ENCODE peak calls at places on chromosomes 2 and 18, in ten cellular contexts. J is pancreas, D is A549, U is breast epithelium, E is uterus, S is thoracic aorta, A is neural progenitor cell, M is heart right ventricle, Q is AG04450, Y is lung. X is an unnamed sample. For H3K9me3, the result is how much of the 10 kb centered on the place peaks cover.

GRCh38 chr2:71269511-71270090 is 42.7 kb upstream of the PAIP2B start:
- DNase-seq in E (no peak), D (no peak), J (no peak), M (no peak), S (no peak), U (no peak), Y (no peak), Q (no peak), A (no peak), X (no peak)

GRCh38 chr18:245282-245847 is 22.5 kb downstream of the THOC1 start:
- DNase-seq in E (no peak), A (no peak), S (no peak), Q (no peak), U (no peak), M (no peak), J (no peak), Y (no peak), D (no peak), X (no peak)

GRCh38 chr2:95329891-95330822 is 33.0 kb downstream of the KCNIP3 start:
- DNase-seq in E (no peak), Q (no peak), U (peak), Y (no peak), S (no peak), M (peak), A (no peak), D (no peak), J (no peak), X (no peak)

GRCh38 chr18:23967321-23968089 is 47.0 kb upstream of the TTC39C start:
- DNase-seq in Y (no peak), Q (no peak), S (no peak), A (no peak), M (no peak), J (no peak), E (no peak), D (no peak), U (no peak), X (no peak)

GRCh38 chr2:95026471-95027368 is 1.2 kb downstream of the MAL start:
- DNase-seq in J (no peak), A (no peak), D (no peak), E (no peak), Q (no peak), Y (no peak), M (no peak), S (no peak), U (no peak), X (no peak)

GRCh38 chr18:11871501-11871900 is 20.3 kb downstream of the CHMP1B start:
- DNase-seq in E (no peak), A (no peak), U (no peak), D (no peak), Y (no peak), J (no peak), Q (no peak), M (no peak), S (no peak), X (no peak)

GRCh38 chr18:9466911-9467310 is 8.4 kb upstream of the RALBP1 start:
- DNase-seq in D (no peak), A (no peak), Q (no peak), Y (no peak), S (no peak), E (no peak), M (no peak), J (no peak), U (no peak), X (no peak)

GRCh38 chr2:173130521-173131467 is 55.1 kb downstream of the MAP3K20 start:
- DNase-seq in A (no peak), E (no peak), M (no peak), Y (no peak), S (no peak), J (no peak), Q (no peak), U (no peak), D (no peak), X (no peak)

GRCh38 chr2:85540131-85540587 is 1.2 kb downstream of the MAT2A start:
- DNase-seq in Y (no peak), S (no peak), Q (no peak), J (no peak), D (peak), A (no peak), M (no peak), E (no peak), U (no peak), X (no peak)

GRCh38 chr2:102100371-102101096 is 42.0 kb upstream of the IL1R1 start:
- DNase-seq in A (no peak), J (no peak), Y (no peak), D (peak), S (no peak), Q (no peak), M (no peak), U (no peak), E (no peak), X (no peak)

GRCh38 chr2:143157001-143157798 is 28.0 kb downstream of the ARHGAP15 start:
- DNase-seq in Y (no peak), M (no peak), Q (no peak), E (no peak), J (no peak), D (no peak), S (no peak), U (no peak), A (no peak), X (no peak)

GRCh38 chr2:121520641-121520994 is 10.1 kb upstream of the RNU4ATAC start:
- DNase-seq in S (no peak), Y (no peak), D (no peak), U (no peak), J (no peak), A (peak), Q (no peak), M (no peak), E (no peak), X (no peak)

GRCh38 chr2:27281855-27282559 is at the start of gene TRIM54:
- DNase-seq in Q (no peak), E (no peak), D (no peak), Y (no peak), J (no peak), U (no peak), S (no peak), A (no peak), M (no peak), X (peak)

GRCh38 chr18:8011906-8012305 is 444.8 kb downstream of the PTPRM start:
- DNase-seq in U (no peak), Y (no peak), M (no peak), E (no peak), A (peak), J (no peak), Q (no peak), D (no peak), S (no peak), X (no peak)

GRCh38 chr2:40545645-40546044 is 93.8 kb upstream of the SLC8A1 start:
- DNase-seq in D (no peak), E (no peak), J (no peak), S (no peak), A (no peak), U (no peak), Q (no peak), M (no peak), Y (no peak), X (no peak)

GRCh38 chr2:150526006-150526405 is 38.5 kb upstream of the RND3 start:
- DNase-seq in A (no peak), D (no peak), Y (no peak), U (no peak), M (no peak), E (no peak), J (no peak), S (no peak), Q (no peak), X (no peak)

GRCh38 chr18:78642561-78643398 is 336.8 kb upstream of the SALL3 start:
- DNase-seq in J (no peak), U (no peak), E (no peak), M (no peak), A (peak), Q (no peak), D (no peak), S (no peak), Y (no peak), X (no peak)

GRCh38 chr2:191152841-191153240 is 2.0 kb upstream of the STAT4 start:
- DNase-seq in A (no peak), Q (no peak), J (no peak), D (no peak), E (no peak), M (no peak), S (no peak), Y (no peak), U (no peak), X (no peak)

GRCh38 chr2:239035361-239035814 is 187.5 kb downstream of the TWIST2 start:
- DNase-seq in Y (peak), E (no peak), M (peak), A (peak), U (no peak), Q (no peak), J (no peak), D (no peak), S (no peak), X (peak)

GRCh38 chr2:34365937-34366336 is 766.8 kb upstream of the FAM98A start:
- DNase-seq in E (no peak), J (peak), Q (no peak), A (peak), D (no peak), U (no peak), S (no peak), M (no peak), Y (no peak), X (no peak)

GRCh38 chr18:2497797-2498196 is 73.5 kb downstream of the METTL4 start:
- DNase-seq in J (no peak), S (no peak), M (no peak), Q (no peak), E (no peak), Y (no peak), A (no peak), D (no peak), U (no peak), X (no peak)
- TF ChIP-seq CTCF in J (no peak), S (no peak), M (no peak), Q (no peak), E (no peak), Y (no peak), A (no peak), D (no peak), U (no peak), X (no peak)

GRCh38 chr2:120272763-120273481 is 20.3 kb downstream of the RALB start:
- DNase-seq in E (no peak), D (no peak), M (no peak), Y (no peak), J (no peak), S (no peak), Q (no peak), A (no peak), U (no peak), X (no peak)
- H3K9me3 ChIP-seq in E (under half), D (under half), M (under half), Y (under half), J (under half), S (under half), Q (under half), A (under half), U (under half), X (under half)

DNA sequence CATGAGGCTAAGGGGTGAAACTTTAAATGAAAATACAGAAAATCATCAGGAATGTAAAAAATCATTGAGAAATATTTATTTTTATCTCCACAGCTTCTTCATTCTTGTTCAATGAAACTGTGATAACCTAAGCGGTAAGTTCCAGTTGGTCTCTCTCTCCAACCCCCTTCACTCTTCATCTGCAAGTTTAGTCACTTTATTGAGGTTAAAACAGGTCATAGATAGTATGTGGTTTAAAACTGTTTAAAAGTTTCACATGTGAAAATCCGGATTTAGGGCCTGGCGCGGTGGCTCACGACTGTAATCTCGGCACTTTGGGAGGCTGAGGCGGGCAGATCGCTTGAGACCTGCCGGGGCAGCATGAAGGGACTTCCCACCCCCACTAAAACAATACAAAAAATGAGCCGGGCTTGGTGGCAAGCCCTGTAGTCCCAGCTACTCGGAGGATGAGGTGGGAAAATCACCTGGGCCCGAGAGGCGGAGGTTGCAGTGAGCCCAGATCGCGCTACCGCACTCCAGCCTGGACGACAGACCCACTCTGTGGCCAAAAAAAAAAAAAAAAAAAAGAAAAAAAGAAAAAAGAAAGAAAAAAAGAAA is 1.6 kb upstream of the PHLPP1 start:
- DNase-seq in Y (no peak), E (no peak), S (no peak), D (no peak), Q (no peak), U (no peak), J (no peak), M (peak), A (no peak), X (no peak)
- H3K4me3 ChIP-seq in Y (no peak), E (no peak), S (no peak), D (no peak), Q (no peak), U (no peak), J (no peak), M (no peak), A (no peak), X (no peak)

DNA sequence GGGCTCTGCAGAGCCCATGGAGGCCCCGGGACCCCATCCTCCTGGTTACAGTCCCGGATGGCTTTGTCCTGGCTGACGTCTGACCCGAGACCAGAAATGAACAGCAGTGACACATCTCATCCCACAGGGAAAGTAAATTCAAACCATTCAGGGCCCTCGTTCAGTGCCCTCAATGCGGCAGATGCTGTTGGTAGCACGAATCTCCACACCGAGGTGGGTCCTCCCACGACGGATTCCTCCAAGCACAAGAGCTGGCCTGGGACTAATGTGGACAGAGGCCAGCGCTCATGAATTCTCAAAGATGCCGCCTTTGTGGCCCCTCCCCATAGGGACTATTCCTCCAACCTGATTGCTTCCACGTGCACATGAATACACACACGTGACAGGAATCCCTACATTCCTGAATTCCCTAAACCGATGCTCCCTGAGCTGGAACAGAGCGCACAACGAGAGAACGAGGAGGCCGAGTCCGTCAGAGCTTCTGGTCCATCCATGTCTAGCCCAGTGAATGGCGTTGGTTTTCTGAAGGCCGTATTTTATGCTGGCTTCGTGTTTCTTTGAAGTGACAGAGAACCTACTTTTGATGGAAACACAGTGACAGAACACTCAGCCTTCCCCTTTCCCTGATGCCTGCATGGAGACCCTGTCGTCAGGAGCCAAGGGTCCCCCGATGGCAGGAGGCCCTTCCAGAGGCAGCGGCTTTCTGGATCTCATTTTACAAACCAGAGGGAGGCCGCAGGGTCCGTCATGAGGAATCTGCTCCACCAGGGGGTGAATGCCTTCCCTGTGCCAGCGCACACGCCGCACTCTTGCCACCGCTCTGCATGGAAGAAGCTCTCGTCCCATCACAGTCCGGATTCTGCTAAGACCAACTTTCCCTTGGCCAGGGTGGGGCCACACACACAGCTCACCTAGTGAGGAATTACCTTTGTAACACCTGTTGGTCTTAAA is 64.3 kb upstream of the SNTG2 start:
- DNase-seq in S (no peak), M (no peak), D (no peak), E (no peak), U (no peak), Y (no peak), J (no peak), A (peak), Q (no peak), X (no peak)
- TF ChIP-seq CTCF in S (no peak), M (no peak), D (no peak), E (no peak), U (no peak), Y (no peak), J (no peak), A (no peak), Q (no peak), X (no peak)

GRCh38 chr2:51918113-51918512 is 886.2 kb upstream of the NRXN1 start:
- DNase-seq in A (no peak), E (no peak), Y (no peak), M (no peak), Q (no peak), D (no peak), U (no peak), S (no peak), J (no peak), X (no peak)
- H3K9me3 ChIP-seq in A (under half), E (under half), Y (under half), M (under half), Q (under half), D (under half), U (under half), S (under half), J (under half), X (under half)

GRCh38 chr2:8457092-8457481 is 224.8 kb upstream of the ID2 start:
- DNase-seq in Y (no peak), J (peak), S (no peak), M (no peak), D (no peak), Q (no peak), A (no peak), U (no peak), E (no peak), X (no peak)
- H3K4me3 ChIP-seq in Y (no peak), J (no peak), S (peak), M (no peak), D (no peak), Q (no peak), A (no peak), U (peak), E (no peak), X (peak)

GRCh38 chr2:100124746-100125145 is 17.6 kb downstream of the AFF3 start:
- DNase-seq in Y (peak), D (peak), M (no peak), E (no peak), U (no peak), J (no peak), A (no peak), S (no peak), Q (no peak), X (no peak)
- TF ChIP-seq CTCF in Y (no peak), D (no peak), M (no peak), E (no peak), U (no peak), J (no peak), A (no peak), S (no peak), Q (no peak), X (no peak)

GRCh38 chr2:160097329-160097728 is 34.9 kb upstream of the PLA2R1 start:
- DNase-seq in A (no peak), S (no peak), J (no peak), Q (no peak), D (no peak), Y (no peak), U (no peak), M (no peak), E (no peak), X (no peak)

GRCh38 chr2:160091381-160091780 is 29.0 kb upstream of the PLA2R1 start:
- DNase-seq in S (no peak), A (no peak), U (no peak), M (no peak), E (no peak), Q (no peak), D (no peak), J (no peak), Y (no peak), X (no peak)

GRCh38 chr2:160096414-160096813 is 34.0 kb upstream of the PLA2R1 start:
- DNase-seq in A (no peak), E (no peak), S (no peak), J (no peak), Y (no peak), D (no peak), U (no peak), M (no peak), Q (no peak), X (no peak)

GRCh38 chr2:160087854-160088745 is 25.7 kb upstream of the PLA2R1 start:
- DNase-seq in U (no peak), J (no peak), M (no peak), A (peak), E (no peak), Y (no peak), D (peak), S (no peak), Q (no peak), X (no peak)

DNA sequence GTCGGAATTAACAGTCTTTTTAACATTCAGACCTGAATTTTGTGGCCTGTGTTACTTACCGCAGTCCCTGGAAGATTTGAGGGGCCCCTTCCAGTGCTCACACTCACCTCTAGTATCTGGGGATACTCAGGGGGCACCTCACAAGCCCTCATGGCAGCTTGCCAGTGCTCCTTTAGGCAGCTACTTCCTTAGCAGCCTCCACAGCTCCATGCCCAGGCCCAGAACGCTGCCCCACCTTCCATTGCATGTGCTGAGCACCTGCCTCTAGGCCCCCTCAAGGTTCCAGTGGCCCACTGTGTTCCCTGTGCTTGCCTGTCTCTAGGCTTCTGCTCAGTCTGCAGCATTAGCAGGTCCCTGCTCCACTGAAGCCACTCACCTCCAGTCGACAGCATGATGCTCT is 30.0 kb upstream of the PLA2R1 start:
- DNase-seq in E (no peak), J (no peak), Q (no peak), D (no peak), U (no peak), A (no peak), S (no peak), Y (no peak), M (no peak), X (no peak)
- H3K9me3 ChIP-seq in E (under half), J (under half), Q (under half), D (under half), U (half or more), A (under half), S (under half), Y (under half), M (under half), X (half or more)

GRCh38 chr2:128867327-128867726 is 548.7 kb upstream of the HS6ST1 start:
- DNase-seq in U (no peak), A (no peak), Q (no peak), D (no peak), S (no peak), Y (no peak), M (no peak), E (no peak), J (no peak), X (no peak)
- H3K4me3 ChIP-seq in U (no peak), A (no peak), Q (no peak), D (no peak), S (no peak), Y (no peak), M (no peak), E (no peak), J (no peak), X (no peak)